ENCODE peak calls at places on chromosomes 5 and 9, in four cellular contexts. E is H1, H is GM12878, K is K562. N is an unnamed sample.

GRCh38 chr9:94973491-94973941 is 247.0 kb downstream of the AOPEP start:
- DNase-seq in H (no peak), K (no peak), E (no peak), N (peak)

GRCh38 chr9:14747116-14747515 is 24.6 kb upstream of the CER1 start:
- DNase-seq in E (no peak), K (no peak), H (no peak), N (no peak)

GRCh38 chr9:11933926-11934325 is 759.3 kb upstream of the TYRP1 start:
- DNase-seq in H (no peak), E (no peak), K (no peak), N (peak)

GRCh38 chr5:67133217-67133616 is 63.4 kb downstream of the CD180 start:
- DNase-seq in E (no peak), K (no peak), H (no peak), N (no peak)

GRCh38 chr9:13902286-13902685 is 411.7 kb downstream of the NFIB start:
- DNase-seq in H (no peak), K (no peak), E (no peak), N (no peak)

GRCh38 chr9:129258124-129258822 is 80.2 kb upstream of the IER5L start:
- DNase-seq in H (no peak), E (peak), K (peak), N (peak)

GRCh38 chr5:140966293-140967225 is at the start of gene PCDHAC2:
- DNase-seq in H (no peak), E (peak), K (no peak), N (no peak)

GRCh38 chr5:136130581-136130980 is 2.1 kb upstream of the SMAD5 start:
- DNase-seq in H (no peak), E (no peak), K (no peak), N (no peak)

GRCh38 chr5:153511632-153512031 is 21.2 kb downstream of the GRIA1 start:
- DNase-seq in K (no peak), E (no peak), H (no peak), N (no peak)

GRCh38 chr5:149282966-149283332 is 11.3 kb downstream of the AFAP1L1 start:
- DNase-seq in K (no peak), H (no peak), E (no peak), N (no peak)

GRCh38 chr9:116389546-116390305 is 236.1 kb downstream of the PAPPA start:
- DNase-seq in H (no peak), E (no peak), K (no peak), N (no peak)

GRCh38 chr5:109143001-109143400 is 266.8 kb downstream of the PJA2 start:
- DNase-seq in E (no peak), K (no peak), H (no peak), N (peak)

GRCh38 chr9:97376902-97377301 is 35.0 kb upstream of the TDRD7 start:
- DNase-seq in K (no peak), E (no peak), H (no peak), N (no peak)

GRCh38 chr5:107894361-107894760 is 223.6 kb upstream of the EFNA5 start:
- DNase-seq in E (no peak), K (no peak), H (no peak), N (peak)

GRCh38 chr9:129624168-129624759 is 1.7 kb upstream of the NTMT1 start:
- DNase-seq in K (peak), H (no peak), E (peak), N (peak)

GRCh38 chr5:166493627-166494026 is 1797.8 kb upstream of the WWC1 start:
- DNase-seq in E (no peak), K (no peak), H (no peak), N (no peak)

GRCh38 chr5:4410151-4410550 is 730.0 kb upstream of the ADAMTS16 start:
- DNase-seq in E (no peak), K (no peak), H (no peak), N (no peak)

GRCh38 chr5:60540855-60541805 is 158.8 kb downstream of the DEPDC1B start:
- DNase-seq in K (no peak), E (no peak), H (peak), N (peak)

GRCh38 chr9:77883846-77884771 is 147.5 kb downstream of the GNAQ start:
- DNase-seq in E (no peak), H (no peak), K (no peak), N (peak)

GRCh38 chr9:29701536-29701935 is 2128.3 kb upstream of the C9orf72 start:
- DNase-seq in K (no peak), E (no peak), H (no peak), N (no peak)

GRCh38 chr9:3698531-3698930 is 172.7 kb upstream of the RFX3 start:
- DNase-seq in K (no peak), H (no peak), E (no peak), N (no peak)

GRCh38 chr9:106860731-106861584 is 2.0 kb upstream of the ZNF462 start:
- DNase-seq in E (peak), H (no peak), K (no peak), N (peak)

GRCh38 chr5:168669156-168669555 is 90.0 kb upstream of the PANK3 start:
- DNase-seq in E (no peak), H (no peak), K (no peak), N (no peak)

GRCh38 chr5:23451156-23451555 is 56.3 kb upstream of the PRDM9 start:
- DNase-seq in H (no peak), E (no peak), K (no peak), N (no peak)

GRCh38 chr5:117947836-117948235 is 1040.5 kb downstream of the DTWD2 start:
- DNase-seq in E (no peak), K (no peak), H (no peak), N (no peak)

GRCh38 chr9:4375424-4376195 is 75.7 kb upstream of the GLIS3 start:
- DNase-seq in K (no peak), E (no peak), H (no peak), N (peak)

GRCh38 chr5:138979684-138980275 is 104.6 kb upstream of the LRRTM2 start:
- DNase-seq in E (peak), K (no peak), H (no peak), N (no peak)

GRCh38 chr9:94867281-94867841 is 140.9 kb downstream of the AOPEP start:
- DNase-seq in H (no peak), K (peak), E (peak), N (peak)

GRCh38 chr9:78932849-78933627 is 636.1 kb downstream of the PSAT1 start:
- DNase-seq in K (no peak), E (no peak), H (no peak), N (peak)

GRCh38 chr9:110942522-110942921 is 95.7 kb downstream of the LPAR1 start:
- DNase-seq in H (no peak), K (no peak), E (no peak), N (peak)

GRCh38 chr5:146675700-146676099 is 159.7 kb upstream of the GPR151 start:
- DNase-seq in H (no peak), E (no peak), K (no peak), N (no peak)

GRCh38 chr5:97149689-97150088 is 7.3 kb upstream of the LIX1 start:
- DNase-seq in H (no peak), K (no peak), E (no peak), N (no peak)

GRCh38 chr9:111484564-111484878 is 338 bp upstream of the ECPAS start:
- DNase-seq in K (no peak), E (no peak), H (no peak), N (peak)

GRCh38 chr5:52738095-52738506 is 49.6 kb upstream of the ITGA1 start:
- DNase-seq in H (no peak), K (no peak), E (no peak), N (peak)

GRCh38 chr5:137315534-137316345 is 183.4 kb downstream of the SPOCK1 start:
- DNase-seq in E (no peak), H (no peak), K (no peak), N (no peak)
- TF ChIP-seq CHD1 in E (no peak), H (no peak), K (no peak), N (no peak)

GRCh38 chr5:173581408-173582197 is 34.8 kb downstream of the BOD1 start:
- DNase-seq in E (peak), H (no peak), K (peak), N (peak)
- TF ChIP-seq CTCF in E (peak), H (peak), K (peak), N (peak)

GRCh38 chr9:112726428-112726827 is 8.5 kb upstream of the INIP start:
- DNase-seq in K (no peak), E (no peak), H (no peak), N (no peak)

GRCh38 chr9:112728401-112728800 is 10.5 kb upstream of the INIP start:
- DNase-seq in K (no peak), H (no peak), E (no peak), N (no peak)

GRCh38 chr9:112734892-112735291 is 15.7 kb upstream of the SNX30 start:
- DNase-seq in E (no peak), H (no peak), K (no peak), N (no peak)

GRCh38 chr9:112731971-112732370 is 14.1 kb upstream of the INIP start:
- DNase-seq in K (no peak), H (no peak), E (no peak), N (no peak)
- TF ChIP-seq CHD1 in K (no peak), H (no peak), E (no peak), N (no peak)

GRCh38 chr5:54756796-54757402 is 228.5 kb downstream of the ESM1 start:
- DNase-seq in H (no peak), K (no peak), E (peak), N (peak)
- TF ChIP-seq CTCF in H (no peak), K (no peak), E (no peak), N (no peak)

GRCh38 chr9:93436218-93436617 is 15.3 kb upstream of the FAM120A start:
- DNase-seq in K (no peak), E (no peak), H (no peak), N (no peak)
- TF ChIP-seq CHD1 in K (no peak), E (no peak), H (no peak), N (no peak)

GRCh38 chr9:131739192-131739961 is 499 bp downstream of the RAPGEF1 start:
- DNase-seq in H (no peak), E (peak), K (peak), N (no peak)
- TF ChIP-seq CTCF in H (no peak), E (no peak), K (no peak), N (peak)